ENCODE peak calls at places on chromosomes 1 and 21, in eight cellular contexts. K, Z, Y, C, G, I, S and X are unnamed samples.

GRCh38 chr1:30329802-30330557 is 393.4 kb downstream of the MATN1 start:
- DNase-seq in K (peak), Z (no peak), Y (no peak), C (no peak), G (no peak), I (no peak), S (peak), X (no peak)

GRCh38 chr1:22119626-22120468 is 23.1 kb downstream of the WNT4 start:
- DNase-seq in K (peak), Z (no peak), Y (no peak), C (no peak), G (no peak), I (no peak), S (no peak), X (no peak)

GRCh38 chr1:231814031-231814430 is 187.4 kb downstream of the DISC1 start:
- DNase-seq in K (no peak), Z (no peak), Y (no peak), C (no peak), G (no peak), I (no peak), S (no peak), X (no peak)

GRCh38 chr1:248918126-248918525 is 12.1 kb downstream of the PGBD2 start:
- DNase-seq in K (no peak), Z (peak), Y (no peak), C (no peak), G (no peak), I (no peak), S (no peak), X (no peak)

GRCh38 chr1:170872663-170873062 is 62.7 kb upstream of the MROH9 start:
- DNase-seq in K (no peak), Z (no peak), Y (no peak), C (no peak), G (no peak), I (no peak), S (no peak), X (no peak)

GRCh38 chr1:215710340-215710971 is 143.4 kb downstream of the KCTD3 start:
- DNase-seq in K (no peak), Z (peak), Y (no peak), C (no peak), G (no peak), I (no peak), S (no peak), X (no peak)

GRCh38 chr1:64850846-64851245 is 106.0 kb downstream of the RAVER2 start:
- DNase-seq in K (no peak), Z (no peak), Y (no peak), C (no peak), G (no peak), I (no peak), S (no peak), X (no peak)

GRCh38 chr1:234638832-234639799 is 29.1 kb upstream of the IRF2BP2 start:
- DNase-seq in K (no peak), Z (peak), Y (no peak), C (no peak), G (no peak), I (no peak), S (no peak), X (no peak)

GRCh38 chr1:91742848-91743292 is 143.1 kb downstream of the TGFBR3 start:
- DNase-seq in K (peak), Z (peak), Y (no peak), C (no peak), G (no peak), I (peak), S (peak), X (no peak)

GRCh38 chr1:64080947-64081562 is 122.4 kb upstream of the UBE2U start:
- DNase-seq in K (no peak), Z (peak), Y (no peak), C (no peak), G (no peak), I (no peak), S (no peak), X (no peak)

GRCh38 chr1:66124670-66125069 is 332.0 kb downstream of the PDE4B start:
- DNase-seq in K (no peak), Z (no peak), Y (no peak), C (no peak), G (no peak), I (no peak), S (no peak), X (no peak)

GRCh38 chr1:168821434-168821833 is 92.4 kb upstream of the DPT start:
- DNase-seq in K (no peak), Z (no peak), Y (no peak), C (no peak), G (no peak), I (no peak), S (no peak), X (no peak)

GRCh38 chr1:200802865-200803512 is 64.3 kb downstream of the CAMSAP2 start:
- DNase-seq in K (peak), Z (peak), Y (peak), C (peak), G (peak), I (peak), S (peak), X (peak)

GRCh38 chr1:79283451-79283850 is 276.9 kb upstream of the ADGRL4 start:
- DNase-seq in K (no peak), Z (no peak), Y (no peak), C (no peak), G (no peak), I (no peak), S (no peak), X (no peak)

GRCh38 chr21:37878946-37879660 is 37.2 kb downstream of the KCNJ6 start:
- DNase-seq in K (no peak), Z (peak), Y (peak), C (no peak), G (no peak), I (no peak), S (no peak), X (no peak)

GRCh38 chr1:209527993-209528392 is 55.5 kb upstream of the CAMK1G start:
- DNase-seq in K (no peak), Z (peak), Y (no peak), C (no peak), G (no peak), I (no peak), S (no peak), X (no peak)

GRCh38 chr21:20997633-20998455 is at the start of gene NCAM2:
- DNase-seq in K (peak), Z (peak), Y (peak), C (no peak), G (peak), I (peak), S (peak), X (peak)

GRCh38 chr21:44709426-44710293 is 1.7 kb downstream of the TSPEAR start:
- DNase-seq in K (peak), Z (peak), Y (no peak), C (no peak), G (peak), I (no peak), S (peak), X (no peak)

GRCh38 chr1:14055442-14056225 is 355.6 kb downstream of the PRDM2 start:
- DNase-seq in K (no peak), Z (no peak), Y (no peak), C (no peak), G (no peak), I (no peak), S (no peak), X (no peak)

GRCh38 chr1:210434224-210434623 is 105.5 kb downstream of the HHAT start:
- DNase-seq in K (no peak), Z (no peak), Y (no peak), C (no peak), G (no peak), I (no peak), S (no peak), X (no peak)

GRCh38 chr1:35215346-35215745 is 22.4 kb upstream of the SFPQ start:
- DNase-seq in K (no peak), Z (no peak), Y (no peak), C (no peak), G (no peak), I (no peak), S (no peak), X (no peak)

GRCh38 chr1:91076834-91077233 is 55.0 kb upstream of the ZNF644 start:
- DNase-seq in K (no peak), Z (no peak), Y (no peak), C (no peak), G (no peak), I (no peak), S (no peak), X (no peak)

GRCh38 chr1:18373882-18374493 is 106.7 kb upstream of the KLHDC7A start:
- DNase-seq in K (no peak), Z (no peak), Y (no peak), C (no peak), G (no peak), I (no peak), S (no peak), X (no peak)

GRCh38 chr1:248851390-248851789 is 7.5 kb downstream of the ZNF692 start:
- DNase-seq in K (peak), Z (no peak), Y (no peak), C (no peak), G (no peak), I (no peak), S (no peak), X (no peak)

GRCh38 chr1:7401814-7402547 is 369.1 kb upstream of the VAMP3 start:
- DNase-seq in K (peak), Z (peak), Y (peak), C (peak), G (no peak), I (peak), S (peak), X (no peak)

GRCh38 chr1:12173631-12174121 is 6.9 kb downstream of the TNFRSF1B start:
- DNase-seq in K (peak), Z (no peak), Y (no peak), C (no peak), G (no peak), I (peak), S (peak), X (peak)

GRCh38 chr1:151325646-151326429 is 1.4 kb downstream of the PI4KB start:
- DNase-seq in K (no peak), Z (peak), Y (no peak), C (no peak), G (no peak), I (no peak), S (no peak), X (no peak)

GRCh38 chr1:206643118-206643698 is 7.9 kb downstream of the DYRK3 start:
- DNase-seq in K (no peak), Z (no peak), Y (no peak), C (no peak), G (no peak), I (no peak), S (no peak), X (no peak)

GRCh38 chr1:119097380-119097779 is 43.1 kb downstream of the WARS2 start:
- DNase-seq in K (no peak), Z (peak), Y (no peak), C (no peak), G (no peak), I (no peak), S (no peak), X (no peak)

GRCh38 chr21:44086636-44087425 is 20.4 kb upstream of the PWP2 start:
- DNase-seq in K (no peak), Z (no peak), Y (no peak), C (no peak), G (no peak), I (no peak), S (peak), X (no peak)

GRCh38 chr1:15287035-15287434 is 40.0 kb downstream of the FHAD1 start:
- DNase-seq in K (no peak), Z (no peak), Y (no peak), C (no peak), G (no peak), I (no peak), S (peak), X (no peak)

GRCh38 chr1:116569776-116570357 is 959 bp downstream of the CD58 start:
- DNase-seq in K (peak), Z (no peak), Y (no peak), C (peak), G (peak), I (no peak), S (peak), X (no peak)

GRCh38 chr1:24562625-24563024 is 6.7 kb downstream of the NCMAP start:
- DNase-seq in K (peak), Z (peak), Y (no peak), C (peak), G (no peak), I (no peak), S (no peak), X (no peak)

GRCh38 chr21:32520885-32521735 is 64.2 kb downstream of the TCP10L start:
- DNase-seq in K (peak), Z (peak), Y (peak), C (peak), G (peak), I (peak), S (peak), X (peak)

DNA sequence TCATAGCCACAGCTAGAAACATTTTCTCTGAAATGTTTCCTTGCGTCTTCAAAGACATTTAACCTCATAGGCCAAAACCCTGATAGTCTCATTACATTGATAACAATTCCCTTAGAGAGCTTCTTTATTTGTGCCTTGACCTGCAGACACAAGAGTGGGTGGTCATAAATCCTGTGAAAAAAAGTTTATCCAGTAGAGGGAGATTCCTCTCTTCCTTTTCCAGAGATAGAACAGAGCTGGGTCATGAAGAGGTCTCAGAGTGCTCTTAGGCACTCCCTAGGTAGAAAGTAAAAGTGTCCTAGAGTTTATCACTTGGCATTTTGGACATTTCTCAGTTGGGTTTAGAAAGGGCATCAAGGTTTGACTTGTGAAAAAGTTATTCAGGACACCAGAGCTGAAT is 426.1 kb downstream of the NUF2 start:
- DNase-seq in K (no peak), Z (no peak), Y (no peak), C (no peak), G (no peak), I (no peak), S (no peak), X (no peak)
- H3K27ac ChIP-seq in K (no peak), Z (no peak), Y (no peak), C (no peak), G (no peak), I (no peak), S (no peak), X (no peak)

GRCh38 chr1:162772571-162773154 is 17.8 kb upstream of the HSD17B7 start:
- DNase-seq in K (no peak), Z (peak), Y (no peak), C (no peak), G (no peak), I (no peak), S (no peak), X (no peak)
- H3K27ac ChIP-seq in K (no peak), Z (no peak), Y (no peak), C (no peak), G (no peak), I (no peak), S (no peak), X (no peak)

GRCh38 chr1:8670371-8670818 is 147.0 kb downstream of the RERE start:
- DNase-seq in K (no peak), Z (no peak), Y (no peak), C (no peak), G (no peak), I (no peak), S (no peak), X (no peak)
- H3K27ac ChIP-seq in K (no peak), Z (no peak), Y (no peak), C (no peak), G (no peak), I (peak), S (no peak), X (peak)

DNA sequence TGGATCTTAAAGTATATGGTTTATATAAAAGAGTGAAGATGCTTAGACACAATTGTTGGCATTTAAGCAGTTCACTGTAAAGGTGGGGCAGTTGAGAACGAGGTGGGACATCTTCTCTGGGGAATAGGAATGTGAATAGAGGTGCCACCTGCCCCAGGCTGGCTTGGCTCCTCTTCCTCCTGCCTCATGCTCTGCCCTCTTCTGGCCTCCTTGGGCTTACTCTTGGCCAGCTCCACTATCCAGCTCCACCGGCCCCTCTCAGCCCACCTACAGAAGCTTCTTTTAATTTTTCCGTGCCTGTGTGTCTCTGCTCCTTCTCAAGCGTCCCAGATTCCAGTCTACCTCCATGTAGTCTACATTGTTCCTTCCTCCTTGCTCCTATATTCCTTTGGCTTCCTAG is 122.1 kb downstream of the NUF2 start:
- DNase-seq in K (no peak), Z (no peak), Y (no peak), C (no peak), G (no peak), I (no peak), S (no peak), X (no peak)
- H3K27ac ChIP-seq in K (no peak), Z (no peak), Y (no peak), C (no peak), G (no peak), I (no peak), S (no peak), X (no peak)